ENCODE peak calls at places on chromosomes 12 and 14, in seven cellular contexts. T is mesendoderm, S is epithelial cell of proximal tubule, D is IMR-90, Z is uterus, G is ELR, L is A549. W is an unnamed sample.

GRCh38 chr14:22538671-22539228 is 50.3 kb downstream of the DAD1 start:
- DNase-seq in T (no peak), S (no peak), D (no peak), Z (no peak), G (no peak), L (no peak), W (no peak)

GRCh38 chr14:90500665-90501370 is 104.0 kb downstream of the CALM1 start:
- DNase-seq in T (no peak), S (no peak), D (no peak), Z (no peak), G (no peak), L (no peak), W (peak)

GRCh38 chr14:89912667-89913211 is 41.8 kb downstream of the EFCAB11 start:
- DNase-seq in T (peak), S (peak), D (peak), Z (peak), G (peak), L (peak), W (no peak)

GRCh38 chr14:99602788-99603415 is 1.1 kb downstream of the CCDC85C start:
- DNase-seq in T (no peak), S (no peak), D (no peak), Z (no peak), G (no peak), L (no peak), W (no peak)

GRCh38 chr12:85979641-85980040 is 105.5 kb downstream of the NTS start:
- DNase-seq in T (no peak), S (peak), D (no peak), Z (no peak), G (peak), L (no peak), W (no peak)

GRCh38 chr14:20631023-20631820 is 10.3 kb downstream of the OR6S1 start:
- DNase-seq in T (peak), S (no peak), D (peak), Z (peak), G (peak), L (peak), W (peak)

GRCh38 chr14:97452314-97452713 is 655.1 kb downstream of the VRK1 start:
- DNase-seq in T (no peak), S (no peak), D (no peak), Z (no peak), G (no peak), L (no peak), W (no peak)

GRCh38 chr14:104554608-104555401 is 24.8 kb upstream of the C14orf180 start:
- DNase-seq in T (no peak), S (no peak), D (no peak), Z (no peak), G (no peak), L (no peak), W (peak)

GRCh38 chr14:37172024-37172869 is at the start of gene SLC25A21:
- DNase-seq in T (peak), S (peak), D (peak), Z (peak), G (peak), L (peak), W (peak)

GRCh38 chr14:90608925-90609324 is 207.3 kb downstream of the TTC7B start:
- DNase-seq in T (no peak), S (no peak), D (no peak), Z (no peak), G (no peak), L (no peak), W (no peak)

GRCh38 chr14:29016050-29016900 is 249.7 kb downstream of the FOXG1 start:
- DNase-seq in T (peak), S (no peak), D (peak), Z (peak), G (peak), L (no peak), W (peak)

GRCh38 chr12:53213348-53213747 is 6.3 kb upstream of the ITGB7 start:
- DNase-seq in T (peak), S (no peak), D (peak), Z (peak), G (peak), L (peak), W (peak)

GRCh38 chr14:93729993-93730392 is 58.3 kb downstream of the PRIMA1 start:
- DNase-seq in T (no peak), S (no peak), D (no peak), Z (no peak), G (no peak), L (no peak), W (no peak)

W was measured in ovary.